ENCODE peak calls at places on chromosomes 12 and 14, in eight cellular contexts. One of them, this sample, is unnamed.

GRCh38 chr14:67245104-67245503 is 3.9 kb downstream of the PALS1 start:
- DNase-seq in AG04450: no peak
- DNase-seq in right lobe of liver: no peak
- DNase-seq in HT-29: no peak
- DNase-seq in posterior vena cava: no peak
- DNase-seq in NCI-H1436: no peak
- DNase-seq in NCI-H187: no peak
- DNase-seq in RPMI7951: no peak
- DNase-seq in this sample: no peak

GRCh38 chr14:55749201-55749812 is 169.3 kb downstream of the KTN1 start:
- DNase-seq in HT-29: no peak
- DNase-seq in AG04450: no peak
- DNase-seq in NCI-H1436: no peak
- DNase-seq in NCI-H187: no peak
- DNase-seq in RPMI7951: no peak
- DNase-seq in posterior vena cava: no peak
- DNase-seq in right lobe of liver: peak; percentile 21
- DNase-seq in this sample: peak; percentile 68

GRCh38 chr12:82923935-82924334 is 237.2 kb downstream of the TMTC2 start:
- DNase-seq in NCI-H187: no peak
- DNase-seq in RPMI7951: no peak
- DNase-seq in posterior vena cava: no peak
- DNase-seq in AG04450: no peak
- DNase-seq in HT-29: no peak
- DNase-seq in NCI-H1436: no peak
- DNase-seq in right lobe of liver: no peak
- DNase-seq in this sample: no peak

GRCh38 chr14:89422181-89422951 is 5.3 kb upstream of the FOXN3 start:
- DNase-seq in NCI-H187: no peak
- DNase-seq in posterior vena cava: no peak
- DNase-seq in RPMI7951: no peak
- DNase-seq in NCI-H1436: no peak
- DNase-seq in right lobe of liver: no peak
- DNase-seq in HT-29: peak; percentile 78
- DNase-seq in AG04450: no peak
- DNase-seq in this sample: no peak

GRCh38 chr14:28412076-28412475 is 354.5 kb upstream of the FOXG1 start:
- DNase-seq in NCI-H1436: no peak
- DNase-seq in posterior vena cava: no peak
- DNase-seq in RPMI7951: peak; percentile 25
- DNase-seq in right lobe of liver: no peak
- DNase-seq in AG04450: no peak
- DNase-seq in HT-29: no peak
- DNase-seq in NCI-H187: no peak
- DNase-seq in this sample: no peak

GRCh38 chr12:120115692-120116442 is 686 bp downstream of the RAB35 start:
- DNase-seq in posterior vena cava: no peak
- DNase-seq in AG04450: no peak
- DNase-seq in NCI-H187: no peak
- DNase-seq in HT-29: peak; percentile 33
- DNase-seq in RPMI7951: peak; percentile 24
- DNase-seq in right lobe of liver: no peak
- DNase-seq in NCI-H1436: no peak
- DNase-seq in this sample: no peak

GRCh38 chr12:31737763-31738162 is 8.9 kb upstream of the AMN1 start:
- DNase-seq in RPMI7951: no peak
- DNase-seq in HT-29: no peak
- DNase-seq in right lobe of liver: no peak
- DNase-seq in AG04450: no peak
- DNase-seq in NCI-H1436: no peak
- DNase-seq in posterior vena cava: no peak
- DNase-seq in NCI-H187: no peak
- DNase-seq in this sample: no peak

GRCh38 chr12:25625146-25625545 is 72.1 kb upstream of the LMNTD1 start:
- DNase-seq in NCI-H187: no peak
- DNase-seq in posterior vena cava: no peak
- DNase-seq in AG04450: no peak
- DNase-seq in right lobe of liver: no peak
- DNase-seq in HT-29: no peak
- DNase-seq in RPMI7951: no peak
- DNase-seq in NCI-H1436: no peak
- DNase-seq in this sample: no peak

GRCh38 chr12:131332224-131332623 is 378.5 kb downstream of the ADGRD1 start:
- DNase-seq in NCI-H187: no peak
- DNase-seq in AG04450: no peak
- DNase-seq in RPMI7951: no peak
- DNase-seq in NCI-H1436: no peak
- DNase-seq in HT-29: no peak
- DNase-seq in right lobe of liver: no peak
- DNase-seq in posterior vena cava: no peak
- DNase-seq in this sample: no peak

GRCh38 chr14:103463149-103463548 is 59.5 kb downstream of the CKB start:
- DNase-seq in posterior vena cava: no peak
- DNase-seq in RPMI7951: no peak
- DNase-seq in AG04450: no peak
- DNase-seq in right lobe of liver: no peak
- DNase-seq in HT-29: no peak
- DNase-seq in NCI-H187: no peak
- DNase-seq in NCI-H1436: no peak
- DNase-seq in this sample: no peak

GRCh38 chr12:131452444-131452860 is 258.4 kb upstream of the SFSWAP start:
- DNase-seq in RPMI7951: no peak
- DNase-seq in AG04450: no peak
- DNase-seq in right lobe of liver: no peak
- DNase-seq in posterior vena cava: no peak
- DNase-seq in NCI-H187: no peak
- DNase-seq in HT-29: peak; percentile 59
- DNase-seq in NCI-H1436: no peak
- DNase-seq in this sample: no peak

GRCh38 chr14:35761922-35762321 is 47.2 kb downstream of the RALGAPA1 start:
- DNase-seq in NCI-H1436: no peak
- DNase-seq in right lobe of liver: no peak
- DNase-seq in HT-29: no peak
- DNase-seq in NCI-H187: no peak
- DNase-seq in posterior vena cava: no peak
- DNase-seq in AG04450: no peak
- DNase-seq in RPMI7951: no peak
- DNase-seq in this sample: no peak

GRCh38 chr14:105884808-105885281 is 358.5 kb downstream of the TMEM121 start:
- DNase-seq in right lobe of liver: peak; percentile 4
- DNase-seq in NCI-H187: no peak
- DNase-seq in posterior vena cava: peak; percentile 57
- DNase-seq in NCI-H1436: no peak
- DNase-seq in RPMI7951: no peak
- DNase-seq in AG04450: no peak
- DNase-seq in HT-29: no peak
- DNase-seq in this sample: no peak

GRCh38 chr12:123078531-123079123 is 72.3 kb downstream of the PITPNM2 start:
- DNase-seq in NCI-H187: no peak
- DNase-seq in NCI-H1436: no peak
- DNase-seq in RPMI7951: no peak
- DNase-seq in HT-29: no peak
- DNase-seq in AG04450: no peak
- DNase-seq in right lobe of liver: no peak
- DNase-seq in posterior vena cava: no peak
- DNase-seq in this sample: no peak

GRCh38 chr12:90299121-90299520 is 590.5 kb upstream of the ATP2B1 start:
- DNase-seq in posterior vena cava: no peak
- DNase-seq in HT-29: no peak
- DNase-seq in AG04450: no peak
- DNase-seq in RPMI7951: peak; percentile 48
- DNase-seq in NCI-H1436: no peak
- DNase-seq in NCI-H187: no peak
- DNase-seq in right lobe of liver: no peak
- DNase-seq in this sample: no peak

GRCh38 chr14:33509927-33510535 is 440.8 kb downstream of the EGLN3 start:
- DNase-seq in NCI-H1436: no peak
- DNase-seq in AG04450: no peak
- DNase-seq in HT-29: no peak
- DNase-seq in posterior vena cava: no peak
- DNase-seq in RPMI7951: peak; percentile 14
- DNase-seq in NCI-H187: no peak
- DNase-seq in right lobe of liver: no peak
- DNase-seq in this sample: peak; percentile 19

GRCh38 chr12:46699986-46700385 is 125.8 kb downstream of the SLC38A4 start:
- DNase-seq in RPMI7951: no peak
- DNase-seq in NCI-H1436: no peak
- DNase-seq in HT-29: no peak
- DNase-seq in posterior vena cava: no peak
- DNase-seq in right lobe of liver: no peak
- DNase-seq in NCI-H187: no peak
- DNase-seq in AG04450: no peak
- DNase-seq in this sample: no peak

This sample was measured in NCI-H2107.